ENCODE peak calls at places on chromosomes 1 and 21, in four cellular contexts. D is endothelial cell of umbilical vein, V is spleen, X is sigmoid colon. C is an unnamed sample.

GRCh38 chr1:108639899-108640560 is 20.9 kb downstream of the HENMT1 start:
- DNase-seq in D (no peak), V (no peak), X (no peak), C (no peak)

GRCh38 chr1:31199301-31199790 is 40.3 kb downstream of the NKAIN1 start:
- DNase-seq in D (no peak), V (no peak), X (no peak), C (no peak)

GRCh38 chr1:93584238-93585003 is 97.2 kb downstream of the BCAR3 start:
- DNase-seq in D (no peak), V (peak; percentile 29), X (no peak), C (no peak)

GRCh38 chr1:27102707-27103468 is 52.0 kb downstream of the SLC9A1 start:
- DNase-seq in D (peak; percentile 60), V (peak; percentile 94), X (peak; percentile 90), C (peak; percentile 84)

GRCh38 chr1:210195635-210196160 is 36.9 kb upstream of the SERTAD4 start:
- DNase-seq in D (no peak), V (no peak), X (no peak), C (no peak)

GRCh38 chr1:228334226-228334935 is 72.3 kb downstream of the TRIM11 start:
- DNase-seq in D (no peak), V (no peak), X (peak; percentile 47), C (peak; percentile 20)

GRCh38 chr1:67441183-67441582 is 11.0 kb upstream of the SERBP1 start:
- DNase-seq in D (peak; percentile 80), V (no peak), X (peak; percentile 74), C (peak; percentile 64)

GRCh38 chr1:53654216-53655210 is 84.5 kb downstream of the GLIS1 start:
- DNase-seq in D (no peak), V (peak; percentile 41), X (no peak), C (no peak)

GRCh38 chr1:154176341-154176740 is 15.6 kb downstream of the TPM3 start:
- DNase-seq in D (peak; percentile 86), V (no peak), X (no peak), C (no peak)

GRCh38 chr1:204102029-204102611 is 29.2 kb downstream of the SOX13 start:
- DNase-seq in D (peak; percentile 64), V (no peak), X (no peak), C (no peak)

GRCh38 chr1:43979528-43980254 is 681 bp downstream of the B4GALT2 start:
- DNase-seq in D (peak; percentile 47), V (peak; percentile 85), X (no peak), C (peak; percentile 39)

GRCh38 chr1:28027238-28027637 is 61.2 kb downstream of the EYA3 start:
- DNase-seq in D (no peak), V (no peak), X (no peak), C (no peak)

GRCh38 chr1:156862602-156863599 is 2.2 kb downstream of the NTRK1 start:
- DNase-seq in D (no peak), V (no peak), X (no peak), C (no peak)

GRCh38 chr1:19743793-19744192 is 55.9 kb downstream of the TMCO4 start:
- DNase-seq in D (no peak), V (no peak), X (no peak), C (peak; percentile 32)

GRCh38 chr1:76944942-76945341 is 77.7 kb downstream of the ST6GALNAC5 start:
- DNase-seq in D (no peak), V (no peak), X (no peak), C (no peak)

GRCh38 chr1:206422525-206422924 is 47.8 kb upstream of the IKBKE start:
- DNase-seq in D (no peak), V (no peak), X (no peak), C (no peak)

GRCh38 chr1:202264300-202265075 is 70.9 kb downstream of the LGR6 start:
- DNase-seq in D (no peak), V (peak; percentile 28), X (peak; percentile 26), C (no peak)

GRCh38 chr1:178599745-178600144 is 86.8 kb downstream of the TEX35 start:
- DNase-seq in D (no peak), V (no peak), X (no peak), C (no peak)

GRCh38 chr1:21625390-21626190 is 43.6 kb downstream of the RAP1GAP start:
- DNase-seq in D (no peak), V (no peak), X (no peak), C (peak; percentile 72)

GRCh38 chr1:193589597-193590040 is 403.2 kb upstream of the B3GALT2 start:
- DNase-seq in D (peak; percentile 38), V (no peak), X (no peak), C (no peak)

GRCh38 chr1:193143285-193143684 is 21.5 kb downstream of the CDC73 start:
- DNase-seq in D (peak; percentile 30), V (no peak), X (no peak), C (no peak)

GRCh38 chr21:38989745-38990423 is 184.2 kb downstream of the ETS2 start:
- DNase-seq in D (peak; percentile 68), V (no peak), X (peak; percentile 87), C (peak; percentile 59)

GRCh38 chr1:223201967-223202366 is 58.9 kb upstream of the TLR5 start:
- DNase-seq in D (no peak), V (no peak), X (no peak), C (no peak)

GRCh38 chr1:100065183-100065968 is 67.4 kb downstream of the SASS6 start:
- DNase-seq in D (no peak), V (no peak), X (no peak), C (no peak)

GRCh38 chr1:154831470-154831869 is 38.6 kb downstream of the KCNN3 start:
- DNase-seq in D (peak; percentile 29), V (no peak), X (no peak), C (no peak)

GRCh38 chr1:41514381-41514780 is 29.9 kb upstream of the EDN2 start:
- DNase-seq in D (no peak), V (no peak), X (no peak), C (peak; percentile 89)

GRCh38 chr21:27382404-27382803 is 415.5 kb upstream of the ADAMTS5 start:
- DNase-seq in D (peak; percentile 52), V (no peak), X (no peak), C (no peak)

GRCh38 chr1:23798662-23799142 is 1.9 kb downstream of the GALE start:
- DNase-seq in D (no peak), V (peak; percentile 78), X (no peak), C (peak; percentile 83)

GRCh38 chr21:16891821-16892220 is 621.0 kb upstream of the CXADR start:
- DNase-seq in D (peak; percentile 88), V (no peak), X (no peak), C (no peak)

GRCh38 chr1:241532864-241533263 is 686 bp downstream of the KMO start:
- DNase-seq in D (no peak), V (peak; percentile 85), X (no peak), C (no peak)
- H3K4me3 ChIP-seq in D (no peak overlapping the region), V (no peak overlapping the region), X (no peak overlapping the region), C (no peak overlapping the region)

GRCh38 chr1:59814180-59814900 is 409 bp upstream of the HOOK1 start:
- DNase-seq in D (no peak), V (peak; percentile 94), X (no peak), C (peak; percentile 95)
- TF ChIP-seq POLR2AphosphoS5 in D (no peak), V (peak; percentile 48), X (no peak), C (peak; percentile 75)

GRCh38 chr1:246564839-246565750 is 966 bp downstream of the TFB2M start:
- DNase-seq in D (no peak), V (peak; percentile 82), X (no peak), C (no peak)

GRCh38 chr1:246565751-246566127 is 322 bp downstream of the TFB2M start:
- DNase-seq in D (no peak), V (no peak), X (no peak), C (no peak)

GRCh38 chr1:246567258-246568235 is 1.3 kb downstream of the CNST start:
- DNase-seq in D (peak; percentile 72), V (no peak), X (no peak), C (no peak)

GRCh38 chr1:246566128-246566807 is at the start of the genes CNST and TFB2M:
- DNase-seq in D (peak; percentile 99), V (peak; percentile 100), X (peak; percentile 99), C (peak; percentile 98)

GRCh38 chr1:246566808-246567154 is 525 bp downstream of the CNST start:
- DNase-seq in D (no peak), V (no peak), X (no peak), C (no peak)
- H3K4me1 ChIP-seq in D (peaks cover 50% of the 10 kb centered on the region), V (peaks cover 71% of the 10 kb centered on the region), X (peaks cover 65% of the 10 kb centered on the region), C (peaks cover 34% of the 10 kb centered on the region)

GRCh38 chr1:200242379-200243041 is 167.3 kb downstream of the ZNF281 start:
- DNase-seq in D (peak; percentile 78), V (no peak), X (no peak), C (no peak)

GRCh38 chr1:200240655-200241054 is 169.2 kb downstream of the ZNF281 start:
- DNase-seq in D (peak; percentile 66), V (no peak), X (no peak), C (no peak)

GRCh38 chr1:200245492-200245891 is 164.3 kb downstream of the ZNF281 start:
- DNase-seq in D (no peak), V (no peak), X (no peak), C (no peak)

GRCh38 chr1:200247513-200247912 is 162.3 kb downstream of the ZNF281 start:
- DNase-seq in D (no peak), V (no peak), X (no peak), C (no peak)

GRCh38 chr1:200243042-200243437 is 166.8 kb downstream of the ZNF281 start:
- DNase-seq in D (no peak), V (no peak), X (no peak), C (no peak)
- H3K4me3 ChIP-seq in D (no peak overlapping the region), V (no peak overlapping the region), X (no peak overlapping the region), C (peak overlapping the region; percentile 21)

GRCh38 chr1:96130432-96130831 is 591.2 kb upstream of the PTBP2 start:
- DNase-seq in D (no peak), V (no peak), X (no peak), C (no peak)
- TF ChIP-seq POLR2AphosphoS5 in D (no peak), V (no peak), X (no peak), C (no peak)

GRCh38 chr1:8460132-8460544 is 142.2 kb downstream of the SLC45A1 start:
- DNase-seq in D (no peak), V (no peak), X (no peak), C (no peak)
- H3K4me1 ChIP-seq in D (peaks cover 54% of the 10 kb centered on the region), V (peaks cover 54% of the 10 kb centered on the region), X (peaks cover 96% of the 10 kb centered on the region), C (peaks cover 39% of the 10 kb centered on the region)

GRCh38 chr1:168833801-168834224 is 104.8 kb upstream of the DPT start:
- DNase-seq in D (no peak), V (peak; percentile 78), X (no peak), C (no peak)
- H3K4me3 ChIP-seq in D (no peak overlapping the region), V (no peak overlapping the region), X (no peak overlapping the region), C (no peak overlapping the region)

DNA sequence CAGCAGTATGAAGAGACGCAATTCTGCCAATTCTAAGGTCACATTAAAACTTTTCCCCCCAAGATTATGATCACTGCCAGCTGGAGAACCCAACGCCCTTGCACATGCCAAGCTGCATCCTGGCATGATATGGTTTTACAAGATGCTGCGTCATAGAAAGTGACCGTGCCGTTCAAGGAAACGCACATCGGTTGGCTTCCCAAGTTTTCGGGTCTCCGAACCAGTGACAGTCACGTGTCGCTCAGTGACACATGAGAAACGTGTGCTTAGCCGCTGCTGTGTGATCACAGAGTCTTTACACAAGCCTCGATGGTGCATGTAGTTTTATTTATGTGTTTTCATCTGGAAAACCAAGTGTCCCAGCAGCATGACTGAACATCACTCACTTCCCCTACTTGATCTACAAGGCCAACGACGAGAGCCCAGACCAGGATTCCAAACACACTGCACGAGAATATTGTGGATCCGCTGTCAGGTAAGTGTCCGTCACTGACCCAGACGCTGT is 7.4 kb downstream of the SMIM1 start:
- DNase-seq in D (no peak), V (peak; percentile 47), X (no peak), C (no peak)
- TF ChIP-seq POLR2AphosphoS5 in D (no peak), V (no peak), X (no peak), C (no peak)

C was measured in stomach.